ENCODE peak calls at places on chromosome 1, in seven cellular contexts. J is Daoy; K is neural crest cell; A is SW480; G is small intestine; L is T follicular helper cell; Q is stimulated activated CD4-positive, alpha-beta T cell treated with anti-CD3 and anti-CD28 coated beads, TNF-alpha, amount 100 ng/mL, for 4 hours. Z is an unnamed sample.

GRCh38 chr1:10250663-10251062 is 40.3 kb downstream of the KIF1B start:
- DNase-seq in J (no peak), K (no peak), A (no peak), G (no peak), L (no peak), Q (no peak), Z (no peak)

GRCh38 chr1:230877139-230877923 is 9.0 kb upstream of the C1orf198 start:
- DNase-seq in J (peak), K (no peak), A (no peak), G (no peak), L (no peak), Q (no peak), Z (no peak)

GRCh38 chr1:97875996-97876395 is 44.8 kb downstream of the DPYD start:
- DNase-seq in J (peak), K (no peak), A (no peak), G (no peak), L (no peak), Q (no peak), Z (no peak)

GRCh38 chr1:118151312-118151937 is 33.6 kb downstream of the SPAG17 start:
- DNase-seq in J (peak), K (peak), A (peak), G (peak), L (no peak), Q (no peak), Z (no peak)

GRCh38 chr1:108048311-108049082 is 83.5 kb upstream of the VAV3 start:
- DNase-seq in J (no peak), K (no peak), A (no peak), G (no peak), L (no peak), Q (no peak), Z (no peak)

GRCh38 chr1:218496561-218496960 is 151.4 kb downstream of the TGFB2 start:
- DNase-seq in J (peak), K (no peak), A (peak), G (no peak), L (no peak), Q (no peak), Z (no peak)

GRCh38 chr1:156693858-156694562 is 11.4 kb downstream of the CRABP2 start:
- DNase-seq in J (peak), K (no peak), A (no peak), G (peak), L (no peak), Q (no peak), Z (no peak)

GRCh38 chr1:2119886-2120285 is 69.7 kb downstream of the PRKCZ start:
- DNase-seq in J (no peak), K (no peak), A (no peak), G (no peak), L (no peak), Q (no peak), Z (no peak)

GRCh38 chr1:31843506-31843905 is 27.7 kb upstream of the SPOCD1 start:
- DNase-seq in J (peak), K (no peak), A (peak), G (no peak), L (no peak), Q (no peak), Z (no peak)

GRCh38 chr1:43883321-43883720 is 50.3 kb upstream of the ARTN start:
- DNase-seq in J (no peak), K (no peak), A (no peak), G (peak), L (no peak), Q (no peak), Z (no peak)

GRCh38 chr1:150085406-150085805 is 17.8 kb downstream of the VPS45 start:
- DNase-seq in J (no peak), K (no peak), A (no peak), G (no peak), L (no peak), Q (no peak), Z (no peak)

GRCh38 chr1:214496126-214496525 is 55.3 kb downstream of the PTPN14 start:
- DNase-seq in J (peak), K (no peak), A (no peak), G (no peak), L (no peak), Q (no peak), Z (no peak)

GRCh38 chr1:230753586-230754251 is 6.5 kb downstream of the CAPN9 start:
- DNase-seq in J (peak), K (peak), A (no peak), G (no peak), L (no peak), Q (no peak), Z (no peak)

GRCh38 chr1:227776277-227776676 is 39.2 kb upstream of the PRSS38 start:
- DNase-seq in J (peak), K (no peak), A (no peak), G (no peak), L (no peak), Q (no peak), Z (no peak)

GRCh38 chr1:64163972-64164371 is 39.5 kb upstream of the UBE2U start:
- DNase-seq in J (peak), K (no peak), A (peak), G (no peak), L (no peak), Q (no peak), Z (no peak)

GRCh38 chr1:54273092-54273836 is 73.3 kb downstream of the MRPL37 start:
- DNase-seq in J (peak), K (peak), A (no peak), G (peak), L (no peak), Q (no peak), Z (no peak)

GRCh38 chr1:161905269-161905884 is 118.3 kb downstream of the OLFML2B start:
- DNase-seq in J (peak), K (no peak), A (no peak), G (peak), L (no peak), Q (no peak), Z (peak)

GRCh38 chr1:226634156-226634588 is 85.6 kb downstream of the STUM start:
- DNase-seq in J (peak), K (peak), A (peak), G (peak), L (peak), Q (peak), Z (peak)

GRCh38 chr1:44021156-44021555 is 10.1 kb downstream of the SLC6A9 start:
- DNase-seq in J (no peak), K (no peak), A (no peak), G (no peak), L (no peak), Q (no peak), Z (no peak)

GRCh38 chr1:229217716-229218115 is 53.2 kb upstream of the RAB4A start:
- DNase-seq in J (peak), K (no peak), A (no peak), G (no peak), L (no peak), Q (no peak), Z (no peak)

GRCh38 chr1:9257851-9258250 is 23.3 kb downstream of the H6PD start:
- DNase-seq in J (no peak), K (no peak), A (no peak), G (no peak), L (no peak), Q (no peak), Z (no peak)

GRCh38 chr1:192147626-192148025 is 10.6 kb upstream of the RGS18 start:
- DNase-seq in J (no peak), K (no peak), A (no peak), G (no peak), L (no peak), Q (no peak), Z (no peak)

GRCh38 chr1:18182518-18183160 is 75.0 kb downstream of the IGSF21 start:
- DNase-seq in J (peak), K (no peak), A (no peak), G (no peak), L (no peak), Q (no peak), Z (no peak)

GRCh38 chr1:21564521-21565095 is 55.4 kb downstream of the ALPL start:
- DNase-seq in J (no peak), K (no peak), A (no peak), G (no peak), L (no peak), Q (no peak), Z (no peak)

GRCh38 chr1:229326601-229327000 is 16.2 kb downstream of the CCSAP start:
- DNase-seq in J (no peak), K (no peak), A (no peak), G (no peak), L (no peak), Q (no peak), Z (no peak)

GRCh38 chr1:225691377-225691776 is 38.5 kb upstream of the ENAH start:
- DNase-seq in J (peak), K (no peak), A (peak), G (no peak), L (no peak), Q (no peak), Z (peak)

GRCh38 chr1:69967245-69967766 is 238.1 kb downstream of the LRRC40 start:
- DNase-seq in J (no peak), K (no peak), A (no peak), G (no peak), L (no peak), Q (no peak), Z (no peak)

GRCh38 chr1:172069535-172069934 is 228.2 kb downstream of the DNM3 start:
- DNase-seq in J (no peak), K (no peak), A (no peak), G (no peak), L (no peak), Q (no peak), Z (no peak)

GRCh38 chr1:213273546-213273945 is 222.5 kb downstream of the RPS6KC1 start:
- DNase-seq in J (no peak), K (no peak), A (no peak), G (no peak), L (no peak), Q (no peak), Z (no peak)

GRCh38 chr1:18145851-18146618 is 38.4 kb downstream of the IGSF21 start:
- DNase-seq in J (peak), K (no peak), A (no peak), G (no peak), L (no peak), Q (no peak), Z (no peak)

GRCh38 chr1:76961181-76961580 is 93.9 kb downstream of the ST6GALNAC5 start:
- DNase-seq in J (no peak), K (no peak), A (no peak), G (no peak), L (no peak), Q (no peak), Z (no peak)

GRCh38 chr1:92446990-92447681 is 39.6 kb downstream of the GFI1 start:
- DNase-seq in J (no peak), K (no peak), A (no peak), G (no peak), L (no peak), Q (no peak), Z (no peak)

GRCh38 chr1:160522136-160522535 is 919 bp downstream of the SLAMF6 start:
- DNase-seq in J (no peak), K (no peak), A (no peak), G (no peak), L (no peak), Q (no peak), Z (no peak)